ENCODE peak calls at places on chromosomes 11 and 22, in five cellular contexts. B, F, V, U and A are unnamed samples.

GRCh38 chr22:46612341-46612903 is 7.8 kb upstream of the GRAMD4 start:
- DNase-seq in B (no peak), F (no peak), V (no peak), U (no peak), A (no peak)

GRCh38 chr22:30561402-30562154 is 12.9 kb downstream of the GAL3ST1 start:
- DNase-seq in B (no peak), F (no peak), V (no peak), U (no peak), A (no peak)

GRCh38 chr11:38950882-38951281 is 2352.8 kb upstream of the RAG2 start:
- DNase-seq in B (no peak), F (no peak), V (no peak), U (no peak), A (no peak)

GRCh38 chr22:50519151-50519550 is 6.2 kb downstream of the SCO2 start:
- DNase-seq in B (no peak), F (no peak), V (no peak), U (no peak), A (no peak)

GRCh38 chr11:122791836-122792235 is 46.5 kb upstream of the CRTAM start:
- DNase-seq in B (peak), F (no peak), V (peak), U (no peak), A (no peak)

GRCh38 chr11:118998822-118999221 is 884 bp downstream of the CENATAC start:
- DNase-seq in B (peak), F (no peak), V (peak), U (no peak), A (no peak)

GRCh38 chr11:77879218-77879617 is 58.3 kb downstream of the AAMDC start:
- DNase-seq in B (peak), F (peak), V (peak), U (peak), A (peak)

GRCh38 chr22:41862160-41862529 is 29.2 kb downstream of the SREBF2 start:
- DNase-seq in B (peak), F (no peak), V (no peak), U (no peak), A (no peak)

GRCh38 chr11:63908631-63909491 is 8.1 kb downstream of the RCOR2 start:
- DNase-seq in B (no peak), F (peak), V (no peak), U (peak), A (peak)

GRCh38 chr22:46617250-46618103 is 2.7 kb upstream of the GRAMD4 start:
- DNase-seq in B (peak), F (no peak), V (no peak), U (no peak), A (no peak)

GRCh38 chr11:68574308-68574707 is 110.0 kb upstream of the GAL start:
- DNase-seq in B (peak), F (no peak), V (no peak), U (no peak), A (no peak)

GRCh38 chr11:120236169-120237107 is 3.5 kb upstream of the POU2F3 start:
- DNase-seq in B (peak), F (no peak), V (no peak), U (no peak), A (no peak)

GRCh38 chr11:12184696-12185095 is 74.3 kb downstream of the MICAL2 start:
- DNase-seq in B (peak), F (no peak), V (no peak), U (no peak), A (no peak)

GRCh38 chr11:17921620-17922473 is 91.0 kb downstream of the SERGEF start:
- DNase-seq in B (peak), F (no peak), V (no peak), U (no peak), A (no peak)

GRCh38 chr22:25404923-25405853 is 159.3 kb upstream of the GRK3 start:
- DNase-seq in B (peak), F (peak), V (no peak), U (peak), A (peak)

GRCh38 chr22:40922484-40923303 is 28.5 kb upstream of the RBX1 start:
- DNase-seq in B (peak), F (no peak), V (peak), U (no peak), A (peak)

GRCh38 chr11:19628018-19628417 is 84.6 kb upstream of the NAV2 start:
- DNase-seq in B (peak), F (no peak), V (no peak), U (peak), A (no peak)

GRCh38 chr11:129298990-129299389 is 76.7 kb upstream of the BARX2 start:
- DNase-seq in B (no peak), F (no peak), V (no peak), U (no peak), A (no peak)

GRCh38 chr22:28989035-28989464 is 72.6 kb downstream of the C22orf31 start:
- DNase-seq in B (no peak), F (no peak), V (no peak), U (no peak), A (no peak)

GRCh38 chr22:44154431-44154942 is 26.2 kb upstream of the PARVG start:
- DNase-seq in B (peak), F (no peak), V (no peak), U (no peak), A (no peak)

GRCh38 chr11:112241486-112241885 is 15.3 kb downstream of the PTS start:
- DNase-seq in B (peak), F (no peak), V (peak), U (no peak), A (no peak)

GRCh38 chr11:84471501-84471900 is 1155.6 kb downstream of the DLG2 start:
- DNase-seq in B (no peak), F (no peak), V (no peak), U (no peak), A (no peak)

GRCh38 chr11:17405232-17406005 is 17.0 kb upstream of the KCNJ11 start:
- DNase-seq in B (peak), F (no peak), V (no peak), U (peak), A (peak)

GRCh38 chr11:106391771-106392412 is 314.4 kb downstream of the AASDHPPT start:
- DNase-seq in B (peak), F (no peak), V (no peak), U (no peak), A (no peak)

GRCh38 chr11:66727282-66727882 is 1.6 kb downstream of the SPTBN2 start:
- DNase-seq in B (peak), F (no peak), V (no peak), U (no peak), A (peak)

GRCh38 chr11:73663604-73664495 is 17.5 kb downstream of the PLEKHB1 start:
- DNase-seq in B (no peak), F (no peak), V (no peak), U (no peak), A (no peak)

GRCh38 chr11:44766972-44767278 is 40.2 kb downstream of the TSPAN18 start:
- DNase-seq in B (peak), F (no peak), V (no peak), U (peak), A (no peak)

GRCh38 chr11:1113405-1114201 is 38.9 kb downstream of the MUC2 start:
- DNase-seq in B (no peak), F (peak), V (no peak), U (peak), A (no peak)

GRCh38 chr11:2121227-2122130 is 17.7 kb downstream of the IGF2 start:
- DNase-seq in B (no peak), F (no peak), V (no peak), U (no peak), A (no peak)

GRCh38 chr22:44085743-44086741 is 61.9 kb downstream of the PARVB start:
- DNase-seq in B (peak), F (peak), V (no peak), U (peak), A (peak)

GRCh38 chr22:48099251-48099650 is 1336.8 kb downstream of the TBC1D22A start:
- DNase-seq in B (no peak), F (no peak), V (no peak), U (no peak), A (no peak)

GRCh38 chr22:19941365-19942070 is at the start of the genes COMT and TXNRD2:
- DNase-seq in B (peak), F (peak), V (no peak), U (peak), A (peak)

GRCh38 chr11:101126551-101127347 is 2.9 kb downstream of the PGR start:
- DNase-seq in B (no peak), F (peak), V (no peak), U (peak), A (no peak)

GRCh38 chr11:14974723-14975587 is 2.8 kb upstream of the CALCA start:
- DNase-seq in B (peak), F (no peak), V (no peak), U (peak), A (peak)

GRCh38 chr22:39242809-39243442 is 1.9 kb downstream of the PDGFB start:
- DNase-seq in B (no peak), F (no peak), V (no peak), U (no peak), A (no peak)
- H3K4me3 ChIP-seq in B (peak), F (peak), V (peak), U (peak), A (no peak)

DNA sequence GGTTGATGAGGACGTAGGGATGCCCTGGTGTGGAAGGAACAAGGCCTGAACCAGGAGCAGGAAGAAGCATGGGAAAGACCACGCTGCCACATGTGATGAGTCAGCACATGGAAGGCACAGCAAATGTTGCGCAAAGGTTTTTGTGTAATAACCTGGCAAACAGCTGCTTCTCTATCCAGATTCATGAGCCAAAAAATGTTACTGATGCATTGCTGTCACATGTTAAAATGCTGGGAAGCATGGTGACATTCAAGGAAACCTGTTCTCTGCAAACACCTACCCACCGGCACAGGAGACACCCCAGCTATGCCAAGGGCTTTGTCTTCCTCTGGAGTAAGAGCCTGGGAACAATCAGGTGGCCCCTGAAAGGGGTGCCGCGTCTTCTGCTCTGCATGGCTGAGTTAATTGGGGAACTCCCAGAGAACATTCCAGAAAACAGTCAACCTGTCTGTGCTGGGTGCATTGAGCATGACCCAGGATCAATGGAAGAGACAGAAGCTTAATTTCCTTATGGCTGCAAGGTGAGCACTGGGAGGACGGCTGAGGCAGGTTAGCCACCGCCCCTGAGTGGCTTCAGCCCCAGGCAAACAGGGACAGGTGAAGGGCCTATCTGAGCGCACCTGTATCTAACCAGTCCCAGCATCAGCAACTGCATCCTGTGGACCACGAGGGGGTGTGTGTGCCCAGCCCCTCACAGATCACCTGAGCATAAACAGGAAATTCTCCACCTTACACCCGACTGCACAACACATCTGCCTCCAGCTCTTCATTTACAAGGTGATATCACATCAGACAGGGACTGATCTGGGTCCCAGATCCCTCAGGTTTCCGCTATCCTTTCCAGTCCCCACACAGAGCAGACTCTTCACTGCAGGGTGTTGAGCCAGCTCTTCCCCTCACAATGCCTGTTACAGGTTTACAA is 108.4 kb downstream of the GGTLC2 start:
- DNase-seq in B (peak), F (no peak), V (peak), U (no peak), A (no peak)
- TF ChIP-seq CTCF in B (no peak), F (no peak), V (no peak), U (no peak), A (no peak)

GRCh38 chr11:96259053-96259837 is 83.8 kb downstream of the MAML2 start:
- DNase-seq in B (peak), F (no peak), V (no peak), U (no peak), A (no peak)
- H3K4me3 ChIP-seq in B (no peak), F (no peak), V (no peak), U (no peak), A (no peak)

DNA sequence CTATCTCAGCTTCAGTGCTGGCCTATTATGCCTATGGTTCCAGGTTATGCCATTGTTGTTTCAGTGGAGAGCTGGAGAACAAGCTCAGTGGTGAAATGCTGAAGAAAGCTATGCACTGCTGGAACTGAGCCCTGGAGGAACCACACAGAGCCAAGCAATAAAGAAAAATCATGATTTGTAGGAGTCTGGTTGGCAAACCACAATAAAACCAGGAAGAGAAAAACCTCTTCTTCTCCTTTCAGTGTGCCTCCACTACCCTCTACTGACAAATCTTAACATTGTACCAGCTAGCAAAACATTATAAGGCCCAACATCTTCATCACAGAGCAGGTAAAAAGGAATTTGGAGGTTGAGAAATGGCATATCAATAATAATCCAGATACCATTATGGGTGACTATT is 5.3 kb downstream of the OR51F2 start:
- DNase-seq in B (peak), F (no peak), V (no peak), U (no peak), A (no peak)
- TF ChIP-seq CTCF in B (peak), F (no peak), V (peak), U (peak), A (no peak)

GRCh38 chr11:8033791-8034585 is 46.9 kb downstream of the EIF3F start:
- DNase-seq in B (no peak), F (no peak), V (no peak), U (no peak), A (no peak)

GRCh38 chr11:8031248-8032115 is 44.3 kb downstream of the EIF3F start:
- DNase-seq in B (no peak), F (no peak), V (no peak), U (no peak), A (no peak)

GRCh38 chr11:8033312-8033715 is 46.2 kb downstream of the EIF3F start:
- DNase-seq in B (peak), F (peak), V (peak), U (peak), A (peak)

GRCh38 chr11:8032122-8032521 is 45.0 kb downstream of the EIF3F start:
- DNase-seq in B (no peak), F (no peak), V (no peak), U (no peak), A (no peak)

GRCh38 chr11:8032576-8033311 is 45.6 kb downstream of the EIF3F start:
- DNase-seq in B (no peak), F (no peak), V (no peak), U (no peak), A (no peak)
- H3K4me3 ChIP-seq in B (no peak), F (no peak), V (no peak), U (no peak), A (no peak)

GRCh38 chr11:69841170-69841858 is 22.1 kb upstream of the FGF3 start:
- DNase-seq in B (no peak), F (no peak), V (no peak), U (no peak), A (no peak)

GRCh38 chr11:69842746-69843528 is 23.7 kb upstream of the FGF3 start:
- DNase-seq in B (no peak), F (no peak), V (no peak), U (no peak), A (no peak)

GRCh38 chr11:69843529-69843921 is 24.3 kb upstream of the FGF3 start:
- DNase-seq in B (no peak), F (no peak), V (no peak), U (no peak), A (no peak)

GRCh38 chr11:69840371-69841169 is 21.4 kb upstream of the FGF3 start:
- DNase-seq in B (no peak), F (no peak), V (no peak), U (no peak), A (peak)

DNA sequence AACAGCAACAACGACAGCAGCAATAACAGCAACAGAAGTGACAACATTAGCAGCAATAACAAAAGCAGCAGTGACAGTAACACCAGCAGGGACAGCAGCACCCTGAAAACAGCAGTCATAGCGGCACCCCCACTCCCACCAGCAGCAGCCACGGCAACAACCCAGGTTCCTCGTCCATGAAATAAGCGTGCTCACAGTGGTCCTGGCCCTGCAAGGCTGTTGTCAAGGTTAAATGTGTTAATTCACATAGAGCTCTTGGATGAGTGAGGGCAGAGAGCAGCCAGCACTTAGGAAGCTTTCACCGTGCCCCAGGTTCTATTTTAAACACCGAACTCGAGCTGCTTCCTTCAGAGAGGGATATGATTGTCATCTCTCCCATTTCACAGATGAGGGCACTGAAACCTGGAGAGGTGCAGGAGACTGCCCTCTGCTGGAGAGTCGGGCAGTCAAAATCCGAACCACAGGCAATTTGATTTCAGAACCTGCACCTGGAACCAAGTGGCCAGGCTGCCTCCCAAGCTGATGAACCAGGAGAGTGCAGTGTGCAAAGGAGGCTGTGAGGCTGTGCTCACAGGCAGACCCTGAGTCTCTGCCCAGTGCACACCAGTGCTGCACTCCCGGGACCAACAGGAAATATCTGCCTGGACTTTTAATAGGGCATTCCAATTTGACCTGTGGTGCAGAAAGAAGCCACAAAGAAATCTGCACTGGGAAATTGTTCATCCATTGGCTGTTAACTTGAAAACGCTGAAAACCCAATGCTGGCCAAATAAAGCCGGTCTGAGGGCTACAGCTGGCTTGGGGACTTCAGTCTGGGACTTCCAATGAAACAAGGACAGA is 22.9 kb upstream of the FGF3 start:
- DNase-seq in B (peak), F (no peak), V (no peak), U (no peak), A (no peak)
- TF ChIP-seq CTCF in B (peak), F (no peak), V (peak), U (peak), A (peak)

DNA sequence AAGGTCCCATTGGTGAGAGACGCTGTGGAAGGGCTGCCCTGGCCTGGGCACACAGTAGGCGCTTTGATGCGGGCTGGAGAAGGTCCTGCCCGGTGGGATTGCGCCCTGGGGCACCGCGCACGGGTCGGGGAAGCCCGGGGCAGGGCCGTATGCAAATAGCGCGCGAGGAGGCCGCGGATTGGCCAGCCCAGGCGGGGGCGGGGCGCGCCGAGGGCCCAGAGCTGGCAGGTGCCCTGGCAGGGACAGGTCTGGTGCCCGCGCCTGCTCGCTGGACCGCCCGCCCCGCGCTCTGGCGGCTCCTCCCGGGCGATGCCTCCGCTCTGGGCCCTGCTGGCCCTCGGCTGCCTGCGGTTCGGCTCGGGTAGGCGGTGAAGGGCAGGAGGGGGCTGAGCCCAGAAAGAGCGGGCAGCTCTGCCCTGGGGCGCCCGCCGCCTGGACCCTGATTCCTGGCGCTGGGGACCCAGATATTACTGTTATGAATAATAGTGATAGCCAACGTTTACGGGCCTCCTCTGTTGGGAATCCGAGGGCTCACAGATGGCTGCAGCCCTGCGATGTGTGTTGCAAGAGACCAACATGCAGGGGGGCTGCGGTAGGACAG is at the start of gene UPK3A:
- DNase-seq in B (no peak), F (no peak), V (no peak), U (peak), A (peak)
- H3K4me3 ChIP-seq in B (no peak), F (peak), V (peak), U (peak), A (peak)

DNA sequence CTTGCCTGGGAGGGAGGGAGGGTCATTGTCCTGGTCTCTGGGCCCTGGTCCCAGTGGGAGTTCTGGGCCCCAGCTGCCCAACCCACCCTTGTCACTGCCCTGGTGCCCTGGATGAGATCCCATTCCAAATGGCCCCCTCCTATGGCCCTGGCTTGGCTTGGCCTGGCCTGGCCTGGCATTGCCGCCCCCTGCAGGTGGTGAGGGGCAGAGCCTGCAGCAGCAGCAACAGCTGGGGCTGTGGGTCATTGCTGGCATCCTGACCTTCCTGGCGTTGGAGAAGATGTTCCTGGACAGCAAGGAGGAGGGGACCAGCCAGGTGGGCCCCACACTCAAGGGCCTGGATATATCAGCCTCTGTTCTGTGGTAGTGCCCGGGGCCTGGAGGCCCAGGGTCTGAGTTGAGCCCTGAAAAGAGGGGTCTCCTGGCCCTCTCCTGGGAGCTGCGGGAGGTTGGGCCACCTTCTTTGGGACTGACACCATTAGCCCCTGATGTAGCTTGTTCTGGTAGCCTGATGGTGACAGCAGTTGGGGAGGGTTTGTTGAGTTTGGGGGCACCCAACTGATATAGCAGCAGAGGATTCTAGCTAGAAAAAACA is 3.9 kb downstream of the SLC39A13 start:
- DNase-seq in B (peak), F (no peak), V (no peak), U (peak), A (peak)
- TF ChIP-seq CTCF in B (peak), F (no peak), V (peak), U (peak), A (peak)